ENCODE peak calls at places on chromosomes 13 and 19, in five cellular contexts. E, J, Y, V and F are unnamed samples.

GRCh38 chr13:31150315-31150985 is 11.3 kb downstream of the HSPH1 start:
- DNase-seq in J (no peak), V (no peak), Y (no peak), E (no peak), F (no peak)

GRCh38 chr19:40650749-40651305 is 39.6 kb downstream of the NUMBL start:
- DNase-seq in Y (no peak), E (peak), J (no peak), V (peak), F (no peak)

GRCh38 chr13:74288361-74288911 is 154.2 kb upstream of the KLF12 start:
- DNase-seq in E (peak), J (peak), Y (no peak), V (peak), F (no peak)

GRCh38 chr19:4597975-4598671 is 38.6 kb upstream of the SEMA6B start:
- DNase-seq in Y (no peak), E (no peak), J (no peak), V (no peak), F (no peak)

GRCh38 chr19:10505583-10506229 is 2.5 kb upstream of the KEAP1 start:
- DNase-seq in V (peak), E (peak), Y (peak), J (peak), F (peak)

GRCh38 chr19:39251081-39251480 is 2.4 kb upstream of the IFNL4 start:
- DNase-seq in V (no peak), E (no peak), Y (no peak), J (no peak), F (no peak)

GRCh38 chr13:43797869-43798268 is 11.1 kb upstream of the ENOX1 start:
- DNase-seq in V (no peak), Y (no peak), J (no peak), E (no peak), F (no peak)

GRCh38 chr19:12969292-12969988 is at the start of gene DAND5:
- DNase-seq in E (peak), J (no peak), V (no peak), Y (no peak), F (no peak)

GRCh38 chr19:18502633-18503294 is 19.1 kb downstream of the ELL start:
- DNase-seq in V (no peak), J (no peak), E (peak), Y (no peak), F (no peak)

GRCh38 chr13:30757026-30757425 is 21.7 kb downstream of the ALOX5AP start:
- DNase-seq in E (no peak), Y (no peak), J (no peak), V (no peak), F (no peak)